ENCODE peak calls at places on chromosomes 4 and X, in four cellular contexts. P, T, C and F are unnamed samples. For H3K9me3, the result is how much of the 10 kb centered on the place peaks cover.

GRCh38 chr4:41538887-41539498 is 1.0 kb downstream of the LIMCH1 start:
- DNase-seq in T (no peak), C (no peak), P (no peak), F (peak)

GRCh38 chr4:106222548-106222947 is 93.5 kb downstream of the TBCK start:
- DNase-seq in P (no peak), T (no peak), C (no peak), F (no peak)

GRCh38 chr4:137981277-137981676 is 260.9 kb downstream of the SLC7A11 start:
- DNase-seq in C (no peak), T (no peak), P (no peak), F (no peak)

GRCh38 chrX:50081282-50081955 is 119.4 kb downstream of the AKAP4 start:
- DNase-seq in C (peak), P (no peak), T (no peak), F (peak)

GRCh38 chr4:47002593-47002992 is 9.2 kb upstream of the GABRA4 start:
- DNase-seq in C (no peak), P (no peak), T (no peak), F (no peak)

GRCh38 chrX:14043209-14043608 is 13.5 kb upstream of the GEMIN8 start:
- DNase-seq in T (no peak), P (no peak), C (no peak), F (no peak)

GRCh38 chr4:19791422-19792113 is 460.1 kb upstream of the SLIT2 start:
- DNase-seq in P (no peak), T (no peak), C (no peak), F (no peak)

GRCh38 chr4:128810871-128811570 is 1.5 kb downstream of the JADE1 start:
- DNase-seq in T (peak), P (peak), C (peak), F (peak)

GRCh38 chrX:28126886-28127285 is 145.6 kb upstream of the DCAF8L1 start:
- DNase-seq in P (no peak), T (no peak), C (no peak), F (no peak)

GRCh38 chr4:33696586-33696985 is 2547.7 kb downstream of the ARAP2 start:
- DNase-seq in P (no peak), C (no peak), T (no peak), F (no peak)

GRCh38 chr4:149889976-149890375 is 74.3 kb upstream of the IQCM start:
- DNase-seq in P (no peak), T (no peak), C (no peak), F (no peak)

GRCh38 chrX:38304010-38304409 is 23.3 kb downstream of the RPGR start:
- DNase-seq in C (peak), P (no peak), T (peak), F (no peak)

GRCh38 chr4:22842360-22842759 is 149.6 kb downstream of the GBA3 start:
- DNase-seq in C (no peak), T (no peak), P (no peak), F (no peak)

GRCh38 chrX:87525771-87526229 is 8.2 kb downstream of the KLHL4 start:
- DNase-seq in C (no peak), P (no peak), T (peak), F (no peak)

GRCh38 chr4:158169516-158169915 is 3.3 kb downstream of the GASK1B start:
- DNase-seq in T (no peak), P (no peak), C (peak), F (no peak)

GRCh38 chr4:53644607-53645006 is 53.3 kb upstream of the LNX1 start:
- DNase-seq in C (no peak), P (peak), T (no peak), F (no peak)

GRCh38 chr4:108991929-108992328 is 229.1 kb upstream of the ETNPPL start:
- DNase-seq in C (no peak), P (no peak), T (no peak), F (no peak)

GRCh38 chr4:89298788-89299152 is 8.8 kb downstream of the GPRIN3 start:
- DNase-seq in T (no peak), C (no peak), P (no peak), F (no peak)

GRCh38 chrX:130637591-130637990 is 235.8 kb downstream of the RBMX2 start:
- DNase-seq in P (no peak), T (no peak), C (no peak), F (no peak)

GRCh38 chr4:153651041-153651960 is 32.8 kb upstream of the TLR2 start:
- DNase-seq in T (no peak), P (peak), C (no peak), F (peak)

GRCh38 chr4:145531193-145531592 is 49.5 kb downstream of the SMAD1 start:
- DNase-seq in P (no peak), C (no peak), T (no peak), F (peak)

GRCh38 chrX:138128025-138128671 is 562.2 kb downstream of the ZIC3 start:
- DNase-seq in C (peak), P (no peak), T (peak), F (no peak)

GRCh38 chrX:103629295-103630170 is 758 bp downstream of the TCEAL1 start:
- DNase-seq in T (peak), P (peak), C (peak), F (peak)

DNA sequence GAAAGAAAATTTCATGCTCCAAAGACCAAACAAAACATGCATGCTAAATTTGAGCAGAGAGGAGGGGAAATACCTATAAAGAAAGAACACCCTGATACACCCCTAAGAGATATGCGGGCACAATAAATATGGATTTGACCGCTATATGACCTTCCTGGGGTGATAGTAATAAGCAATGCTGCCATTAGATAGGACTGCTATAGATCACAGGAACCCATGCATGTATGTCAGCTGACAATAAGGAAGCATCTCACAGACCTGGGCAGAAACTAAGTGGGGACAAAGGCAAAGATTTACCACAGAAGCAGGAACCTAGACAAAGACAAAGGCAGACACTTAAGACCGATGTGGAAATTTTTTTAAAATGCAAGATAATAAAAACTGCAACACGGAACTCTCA is 21.3 kb downstream of the ZNF721 start:
- DNase-seq in P (no peak), C (no peak), T (no peak), F (no peak)
- H3K9me3 ChIP-seq in P (under half), C (under half), T (under half), F (under half)

DNA sequence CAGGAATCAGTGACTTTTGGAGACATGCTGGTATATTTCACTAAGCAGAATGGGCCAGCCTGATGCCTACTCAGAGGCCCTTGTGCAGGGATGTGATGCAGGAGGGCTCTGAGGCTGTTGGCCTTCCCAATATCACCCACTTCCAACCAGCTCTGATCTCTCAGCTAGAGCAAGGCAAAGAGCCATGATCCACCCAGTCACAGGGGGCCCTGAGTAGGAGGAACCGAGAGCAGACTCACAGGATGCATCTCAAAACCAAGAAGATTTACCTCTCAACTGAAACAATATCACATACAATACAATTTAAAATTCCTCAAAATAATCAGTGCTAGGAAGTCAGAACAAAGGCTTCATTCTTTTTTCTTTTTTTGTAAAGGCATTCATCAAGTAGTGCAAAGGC is 13.7 kb downstream of the FRYL start:
- DNase-seq in C (no peak), T (no peak), P (no peak), F (no peak)
- H3K9me3 ChIP-seq in C (under half), T (under half), P (under half), F (under half)

DNA sequence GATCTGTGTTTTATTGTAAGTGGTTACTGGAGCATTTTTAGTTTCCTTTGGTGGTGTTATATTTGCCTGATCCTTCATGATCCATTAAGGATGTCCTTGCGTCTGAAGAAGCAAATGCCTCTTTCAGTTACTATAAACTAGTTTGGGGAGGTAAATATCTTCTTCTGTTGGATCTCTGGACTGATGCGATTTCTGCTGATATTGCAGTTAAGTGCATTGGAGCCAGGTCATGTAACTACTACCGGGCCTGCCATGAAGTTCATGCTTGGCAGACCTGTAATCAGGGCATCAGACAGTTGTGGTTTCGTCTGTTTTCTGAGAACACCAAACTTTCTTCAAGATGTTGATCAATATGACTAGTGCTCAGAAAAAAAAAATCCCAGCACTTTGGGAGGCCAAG is 22.9 kb downstream of the ZNF718 start:
- DNase-seq in P (no peak), C (no peak), T (no peak), F (no peak)
- H3K9me3 ChIP-seq in P (under half), C (under half), T (under half), F (half or more)

GRCh38 chrX:649166-649565 is 18.6 kb downstream of the SHOX start:
- DNase-seq in P (no peak), T (no peak), C (no peak), F (no peak)
- H3K9me3 ChIP-seq in P (under half), T (under half), C (under half), F (under half)

GRCh38 chr4:386708-387105 is 49.1 kb downstream of the ZNF141 start:
- DNase-seq in T (no peak), P (no peak), C (no peak), F (no peak)

GRCh38 chr4:384311-385010 is 46.8 kb downstream of the ZNF141 start:
- DNase-seq in P (no peak), C (no peak), T (no peak), F (no peak)

GRCh38 chr4:385934-386707 is 48.5 kb downstream of the ZNF141 start:
- DNase-seq in T (no peak), C (no peak), P (no peak), F (no peak)
- H3K9me3 ChIP-seq in T (under half), C (half or more), P (under half), F (half or more)

DNA sequence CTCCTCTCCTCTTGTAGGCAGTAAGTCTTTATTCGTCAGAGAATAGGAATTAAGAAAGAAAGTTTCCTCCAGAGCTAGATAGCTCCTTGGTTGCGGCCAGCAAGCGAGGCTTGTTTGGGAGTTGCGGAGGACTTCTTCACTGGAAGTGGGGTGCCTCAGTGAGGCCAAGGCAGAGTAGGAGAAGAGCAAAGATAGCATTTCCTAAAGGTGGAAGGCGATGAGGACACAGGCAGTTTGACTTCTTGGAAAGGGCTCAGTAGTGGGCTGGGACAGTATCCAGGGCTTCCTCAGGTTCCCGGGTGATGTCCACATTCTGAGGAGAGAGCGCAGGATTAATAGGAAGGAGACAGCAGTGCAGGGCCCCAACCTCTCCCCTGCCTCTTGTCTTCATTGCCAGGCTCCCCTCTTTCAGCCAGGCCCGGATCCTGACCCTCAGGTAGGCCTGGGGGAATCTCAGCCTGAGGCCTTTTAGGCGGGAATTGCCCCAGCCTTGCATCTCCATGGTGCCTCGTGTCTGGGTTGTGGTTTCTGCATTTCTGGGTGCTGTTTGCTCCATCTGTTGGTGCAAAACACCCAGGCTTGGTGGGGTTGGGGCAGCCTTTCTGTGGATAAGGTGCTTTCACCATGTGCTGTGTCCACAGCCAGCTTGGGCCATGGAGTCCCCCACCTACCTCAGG is 12.7 kb downstream of the TRO start:
- DNase-seq in P (no peak), T (no peak), C (no peak), F (no peak)
- H3K9me3 ChIP-seq in P (under half), T (under half), C (under half), F (under half)

GRCh38 chr4:87865960-87866598 is 33.3 kb downstream of the MEPE start:
- DNase-seq in P (no peak), C (no peak), T (no peak), F (no peak)
- H3K9me3 ChIP-seq in P (under half), C (under half), T (under half), F (under half)

GRCh38 chrX:46502848-46503247 is 42.4 kb downstream of the ZNF674 start:
- DNase-seq in C (no peak), T (no peak), P (no peak), F (no peak)
- H3K9me3 ChIP-seq in C (under half), T (under half), P (under half), F (half or more)

DNA sequence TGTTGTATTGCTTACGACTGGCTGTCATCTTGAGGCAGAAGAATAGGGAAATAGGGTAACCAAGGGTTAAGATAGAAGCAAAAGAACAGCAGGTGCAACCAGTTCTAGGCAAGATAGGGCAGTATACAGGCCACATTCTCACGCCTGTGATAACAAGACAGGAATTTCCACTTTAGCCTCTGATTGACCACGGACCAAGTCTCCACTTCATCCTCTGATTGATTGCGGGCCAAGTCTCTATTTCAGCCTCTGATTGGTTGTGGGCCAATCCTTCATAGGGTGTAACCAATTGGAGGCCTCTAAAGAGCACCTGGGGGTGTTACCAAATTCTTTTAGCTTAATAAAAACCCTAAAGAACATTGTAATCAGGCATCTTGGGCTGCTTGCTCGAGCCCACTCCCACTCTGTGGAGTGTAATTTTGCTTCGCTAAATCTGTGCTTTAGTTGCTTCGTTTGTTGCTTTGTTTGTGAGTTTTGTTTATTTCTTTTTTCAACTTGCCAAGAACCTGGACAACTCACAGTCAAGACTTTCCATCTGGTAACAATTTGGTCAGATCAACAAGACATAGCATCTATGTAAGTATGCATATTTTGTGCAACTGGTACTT is 8.7 kb upstream of the TBC1D9 start:
- DNase-seq in C (no peak), T (no peak), P (peak), F (no peak)
- H3K9me3 ChIP-seq in C (under half), T (under half), P (under half), F (under half)

GRCh38 chrX:40424259-40424658 is 156.5 kb upstream of the ATP6AP2 start:
- DNase-seq in P (no peak), T (no peak), C (no peak), F (no peak)
- H3K9me3 ChIP-seq in P (under half), T (under half), C (under half), F (under half)